ENCODE peak calls at places on chromosomes 6 and 20, in eight cellular contexts. A, K, G, X, J, B, H and F are unnamed samples.

GRCh38 chr20:41052742-41053419 is 24.3 kb downstream of the TOP1 start:
- DNase-seq in K (no peak), A (no peak), X (no peak), B (no peak), G (no peak), H (peak), J (peak), F (no peak)

GRCh38 chr6:12890171-12890790 is 173.7 kb downstream of the PHACTR1 start:
- DNase-seq in A (no peak), G (peak), B (peak), H (no peak), X (no peak), K (no peak), J (no peak), F (no peak)

GRCh38 chr20:45087115-45087785 is 13.7 kb downstream of the KCNS1 start:
- DNase-seq in J (no peak), X (no peak), A (no peak), B (no peak), H (no peak), K (no peak), G (no peak), F (no peak)

GRCh38 chr6:21808551-21809181 is 215.1 kb downstream of the SOX4 start:
- DNase-seq in J (peak), A (no peak), B (peak), K (no peak), G (no peak), H (no peak), X (no peak), F (peak)

GRCh38 chr6:118581489-118581959 is 33.4 kb downstream of the PLN start:
- DNase-seq in H (peak), B (no peak), A (no peak), X (no peak), G (no peak), K (no peak), J (peak), F (no peak)

GRCh38 chr6:167214216-167214615 is 56.4 kb upstream of the GPR31 start:
- DNase-seq in A (no peak), K (no peak), B (peak), X (no peak), G (no peak), H (no peak), J (no peak), F (no peak)

GRCh38 chr20:53124075-53124532 is 151.9 kb downstream of the TSHZ2 start:
- DNase-seq in J (peak), G (no peak), K (no peak), B (no peak), X (no peak), A (no peak), H (no peak), F (no peak)

GRCh38 chr6:138576303-138576702 is 77.0 kb upstream of the NHSL1 start:
- DNase-seq in H (no peak), X (no peak), B (peak), G (no peak), A (no peak), J (no peak), K (no peak), F (peak)

GRCh38 chr6:44641344-44641743 is 253.8 kb downstream of the CDC5L start:
- DNase-seq in H (no peak), G (no peak), K (no peak), A (no peak), X (no peak), J (no peak), B (no peak), F (no peak)

GRCh38 chr6:149357726-149358538 is 40.4 kb downstream of the TAB2 start:
- DNase-seq in X (no peak), J (no peak), G (no peak), B (no peak), K (no peak), A (no peak), H (peak), F (no peak)

GRCh38 chr6:68777956-68778355 is 142.9 kb downstream of the ADGRB3 start:
- DNase-seq in G (no peak), H (peak), K (no peak), A (no peak), X (no peak), B (peak), J (peak), F (peak)

GRCh38 chr6:13395272-13396237 is 67.2 kb upstream of the TBC1D7 start:
- DNase-seq in X (peak), J (peak), H (peak), A (no peak), B (peak), G (no peak), K (no peak), F (no peak)

GRCh38 chr20:40768105-40768504 is 79.1 kb upstream of the MAFB start:
- DNase-seq in B (no peak), A (no peak), G (no peak), H (no peak), X (no peak), J (no peak), K (no peak), F (no peak)

GRCh38 chr6:106461084-106461483 is 100.6 kb downstream of the CRYBG1 start:
- DNase-seq in G (no peak), X (no peak), K (no peak), H (no peak), B (peak), J (no peak), A (no peak), F (no peak)

GRCh38 chr6:159110013-159110412 is 59.2 kb upstream of the FNDC1 start:
- DNase-seq in X (peak), K (no peak), J (peak), A (no peak), G (peak), H (peak), B (peak), F (peak)

GRCh38 chr6:5679696-5680494 is 326.8 kb downstream of the NRN1 start:
- DNase-seq in G (no peak), X (no peak), H (no peak), J (no peak), K (no peak), B (no peak), A (no peak), F (no peak)

GRCh38 chr6:158568549-158568948 is 8.7 kb downstream of the TMEM181 start:
- DNase-seq in B (no peak), J (no peak), X (no peak), G (no peak), K (no peak), H (no peak), A (no peak), F (no peak)

GRCh38 chr6:168546173-168546572 is 105.2 kb downstream of the SMOC2 start:
- DNase-seq in K (no peak), B (no peak), X (no peak), A (no peak), G (no peak), H (no peak), J (peak), F (no peak)

GRCh38 chr20:49704932-49705336 is 8.7 kb downstream of the B4GALT5 start:
- DNase-seq in A (no peak), K (no peak), B (no peak), H (no peak), J (no peak), X (no peak), G (no peak), F (no peak)

GRCh38 chr6:134678436-134678889 is 271.4 kb downstream of the ALDH8A1 start:
- DNase-seq in K (no peak), B (no peak), X (no peak), G (no peak), A (no peak), J (peak), H (peak), F (no peak)

GRCh38 chr6:163398796-163399195 is 15.7 kb upstream of the QKI start:
- DNase-seq in X (no peak), B (no peak), H (no peak), A (no peak), K (no peak), G (no peak), J (no peak), F (no peak)

GRCh38 chr6:14772188-14772587 is 473.7 kb upstream of the JARID2 start:
- DNase-seq in B (no peak), J (no peak), X (no peak), A (no peak), K (no peak), G (no peak), H (no peak), F (no peak)

GRCh38 chr6:68572525-68572924 is 62.6 kb upstream of the ADGRB3 start:
- DNase-seq in A (no peak), H (no peak), X (peak), G (no peak), J (peak), B (peak), K (no peak), F (peak)

GRCh38 chr6:7879980-7880717 is 30.4 kb downstream of the TXNDC5 start:
- DNase-seq in J (no peak), A (no peak), G (no peak), B (no peak), K (no peak), H (no peak), X (no peak), F (no peak)